ENCODE peak calls at places on chromosomes 16 and 17, in nine cellular contexts. V is activated CD4-positive, alpha-beta T cell treated with anti-CD3 and anti-CD28 coated beads for 24 hours; S is stimulated activated CD4-positive, alpha-beta T cell treated with anti-CD3 and anti-CD28 coated beads, Interleukin-15, amount 100 ng/mL, for 1 hour; J is PC-3; F is ELR; G is posterior vena cava; X is C1 segment of cervical spinal cord; B is choroid plexus epithelial cell; P is uterus. Z is an unnamed sample.

GRCh38 chr17:14575349-14575966 is 274.6 kb downstream of the HS3ST3B1 start:
- DNase-seq in P (no peak), V (no peak), B (peak), G (no peak), J (no peak), X (no peak), S (no peak), F (no peak), Z (no peak)

GRCh38 chr17:45221997-45222272 is 250 bp downstream of the FMNL1 start:
- DNase-seq in F (no peak), G (no peak), S (no peak), V (no peak), X (no peak), B (no peak), P (no peak), J (no peak), Z (no peak)

GRCh38 chr16:6247771-6248170 is 1084.9 kb upstream of the RBFOX1 start:
- DNase-seq in S (no peak), F (no peak), G (no peak), P (no peak), V (no peak), J (no peak), X (no peak), B (no peak), Z (no peak)

GRCh38 chr16:397135-397661 is at the start of gene NME4:
- DNase-seq in X (no peak), J (peak), B (peak), P (no peak), G (peak), F (peak), V (no peak), S (no peak), Z (no peak)

GRCh38 chr17:80455328-80455710 is 21.1 kb downstream of the NPTX1 start:
- DNase-seq in X (no peak), J (peak), G (no peak), B (no peak), F (peak), S (no peak), P (peak), V (no peak), Z (no peak)

GRCh38 chr16:50282955-50283631 is 16.7 kb downstream of the ADCY7 start:
- DNase-seq in S (no peak), V (no peak), B (no peak), J (no peak), P (no peak), F (no peak), X (no peak), G (no peak), Z (no peak)

GRCh38 chr17:50380369-50381259 is 7.6 kb downstream of the EME1 start:
- DNase-seq in B (no peak), V (no peak), X (no peak), G (peak), S (no peak), F (peak), P (no peak), J (peak), Z (no peak)

GRCh38 chr16:66247516-66248089 is 118.9 kb upstream of the CDH5 start:
- DNase-seq in G (peak), S (no peak), F (no peak), B (peak), P (peak), V (no peak), X (no peak), J (peak), Z (no peak)

GRCh38 chr17:8382052-8382879 is 727 bp downstream of the RPL26 start:
- DNase-seq in F (peak), P (no peak), B (peak), J (peak), X (no peak), V (no peak), S (no peak), G (no peak), Z (no peak)

GRCh38 chr16:20878682-20879147 is 21.4 kb downstream of the DCUN1D3 start:
- DNase-seq in B (no peak), X (no peak), F (no peak), J (no peak), V (no peak), S (no peak), P (no peak), G (no peak), Z (no peak)

GRCh38 chr16:84569382-84569987 is 48.4 kb downstream of the COTL1 start:
- DNase-seq in F (no peak), P (no peak), B (no peak), J (no peak), X (no peak), V (no peak), G (no peak), S (no peak), Z (no peak)

GRCh38 chr16:22194707-22195444 is 11.2 kb upstream of the EEF2K start:
- DNase-seq in F (no peak), P (no peak), S (no peak), B (no peak), X (no peak), J (no peak), G (no peak), V (no peak), Z (no peak)

GRCh38 chr17:13750783-13751484 is 149.2 kb upstream of the HS3ST3A1 start:
- DNase-seq in S (no peak), F (peak), V (no peak), J (peak), B (no peak), G (no peak), P (no peak), X (no peak), Z (no peak)

GRCh38 chr17:7177210-7177953 is 1.8 kb downstream of the ASGR1 start:
- DNase-seq in S (peak), J (peak), X (peak), F (peak), P (peak), G (peak), V (peak), B (peak), Z (peak)

GRCh38 chr17:75632863-75633483 is at the start of gene SMIM5:
- DNase-seq in V (peak), X (peak), G (peak), P (peak), J (peak), F (peak), S (peak), B (peak), Z (peak)

GRCh38 chr16:27824786-27825185 is 238.7 kb downstream of the GSG1L start:
- DNase-seq in V (no peak), B (no peak), X (no peak), P (no peak), S (no peak), F (no peak), G (peak), J (no peak), Z (no peak)

GRCh38 chr17:79648181-79648831 is 37.5 kb upstream of the RBFOX3 start:
- DNase-seq in G (peak), F (no peak), V (no peak), J (no peak), S (no peak), P (peak), X (no peak), B (no peak), Z (no peak)

GRCh38 chr17:29251184-29251583 is 4.5 kb downstream of the CRYBA1 start:
- DNase-seq in V (no peak), F (no peak), B (no peak), J (no peak), P (no peak), X (no peak), S (no peak), G (no peak), Z (no peak)

GRCh38 chr16:35447010-35447558 is 1987.7 kb downstream of the TP53TG3F start:
- DNase-seq in B (no peak), S (no peak), G (no peak), J (no peak), P (no peak), X (no peak), V (no peak), F (no peak), Z (no peak)

GRCh38 chr17:42913981-42914617 is 13.5 kb downstream of the G6PC1 start:
- DNase-seq in J (no peak), P (no peak), F (no peak), G (no peak), X (no peak), V (no peak), S (no peak), B (no peak), Z (no peak)

GRCh38 chr16:15046692-15047376 is 9.0 kb downstream of the NTAN1 start:
- DNase-seq in X (no peak), J (no peak), P (no peak), S (no peak), G (no peak), V (no peak), B (no peak), F (no peak), Z (no peak)

GRCh38 chr17:31754239-31754945 is 104.7 kb downstream of the COPRS start:
- DNase-seq in P (no peak), J (peak), S (no peak), B (peak), X (no peak), F (peak), G (no peak), V (no peak), Z (no peak)

GRCh38 chr17:39963826-39964225 is 1.0 kb downstream of the GSDMA start:
- DNase-seq in J (peak), S (no peak), B (no peak), G (no peak), F (no peak), V (no peak), X (no peak), P (no peak), Z (peak)

Z was measured in activated CD8-positive, alpha-beta memory T cell treated with anti-CD3 and anti-CD28 coated beads for 1 hour.